ENCODE peak calls at places on chromosomes 4 and X, in four cellular contexts. One of them, this sample, is unnamed.
A peak's percentile ranks its signal among the peaks of the same experiment; 100 is the strongest.

GRCh38 chr4:139986621-139987510 is 167.1 kb downstream of the MAML3 start:
- DNase-seq in lung microvascular endothelial cell: no peak
- DNase-seq in GM13976: no peak
- DNase-seq in GM03348: no peak
- DNase-seq in this sample: peak; percentile 80

GRCh38 chr4:127642169-127642568 is 9.4 kb downstream of the INTU start:
- DNase-seq in GM03348: peak; percentile 24
- DNase-seq in lung microvascular endothelial cell: no peak
- DNase-seq in GM13976: no peak
- DNase-seq in this sample: no peak

GRCh38 chr4:102263024-102263787 is 82.1 kb downstream of the SLC39A8 start:
- DNase-seq in lung microvascular endothelial cell: peak; percentile 70
- DNase-seq in GM03348: peak; percentile 60
- DNase-seq in GM13976: peak; percentile 41
- DNase-seq in this sample: peak; percentile 71

GRCh38 chr4:111681751-111682150 is 463.5 kb upstream of the FAM241A start:
- DNase-seq in GM13976: no peak
- DNase-seq in lung microvascular endothelial cell: no peak
- DNase-seq in GM03348: no peak
- DNase-seq in this sample: no peak

GRCh38 chr4:123821861-123822260 is 425.3 kb downstream of the SPRY1 start:
- DNase-seq in lung microvascular endothelial cell: no peak
- DNase-seq in GM03348: no peak
- DNase-seq in GM13976: no peak
- DNase-seq in this sample: peak; percentile 42

GRCh38 chr4:62881901-62882300 is 1527.3 kb downstream of the TECRL start:
- DNase-seq in GM13976: no peak
- DNase-seq in GM03348: no peak
- DNase-seq in lung microvascular endothelial cell: no peak
- DNase-seq in this sample: no peak

GRCh38 chr4:185697488-185697887 is 114.5 kb downstream of the SORBS2 start:
- DNase-seq in lung microvascular endothelial cell: no peak
- DNase-seq in GM03348: no peak
- DNase-seq in GM13976: no peak
- DNase-seq in this sample: no peak

GRCh38 chr4:113810906-113811305 is 49.4 kb upstream of the CAMK2D start:
- DNase-seq in lung microvascular endothelial cell: no peak
- DNase-seq in GM03348: peak; percentile 56
- DNase-seq in GM13976: no peak
- DNase-seq in this sample: no peak

GRCh38 chr4:3865986-3866812 is 100.0 kb downstream of the ADRA2C start:
- DNase-seq in GM13976: no peak
- DNase-seq in lung microvascular endothelial cell: no peak
- DNase-seq in GM03348: no peak
- DNase-seq in this sample: no peak

GRCh38 chrX:20437678-20438077 is 171.0 kb upstream of the RPS6KA3 start:
- DNase-seq in lung microvascular endothelial cell: no peak
- DNase-seq in GM03348: no peak
- DNase-seq in GM13976: no peak
- DNase-seq in this sample: no peak

GRCh38 chrX:136115909-136116297 is 31.4 kb upstream of the FHL1 start:
- DNase-seq in GM13976: no peak
- DNase-seq in GM03348: no peak
- DNase-seq in lung microvascular endothelial cell: no peak
- DNase-seq in this sample: no peak

GRCh38 chr4:158446106-158446505 is 75.6 kb upstream of the RXFP1 start:
- DNase-seq in lung microvascular endothelial cell: no peak
- DNase-seq in GM13976: no peak
- DNase-seq in GM03348: peak; percentile 49
- DNase-seq in this sample: no peak

GRCh38 chr4:105598787-105599186 is 46.4 kb downstream of the ARHGEF38 start:
- DNase-seq in GM03348: no peak
- DNase-seq in lung microvascular endothelial cell: no peak
- DNase-seq in GM13976: no peak
- DNase-seq in this sample: no peak

GRCh38 chr4:121229993-121230392 is 65.9 kb upstream of the TNIP3 start:
- DNase-seq in lung microvascular endothelial cell: no peak
- DNase-seq in GM03348: no peak
- DNase-seq in GM13976: no peak
- DNase-seq in this sample: no peak

GRCh38 chrX:27863813-27864212 is 56.0 kb downstream of the MAGEB10 start:
- DNase-seq in GM03348: no peak
- DNase-seq in lung microvascular endothelial cell: no peak
- DNase-seq in GM13976: no peak
- DNase-seq in this sample: no peak

GRCh38 chrX:44675364-44676024 is 132.8 kb upstream of the FUNDC1 start:
- DNase-seq in GM13976: no peak
- DNase-seq in GM03348: peak; percentile 77
- DNase-seq in lung microvascular endothelial cell: peak; percentile 64
- DNase-seq in this sample: no peak

GRCh38 chrX:148380614-148381561 is 119.5 kb upstream of the AFF2 start:
- DNase-seq in GM13976: peak; percentile 26
- DNase-seq in lung microvascular endothelial cell: no peak
- DNase-seq in GM03348: no peak
- DNase-seq in this sample: no peak

GRCh38 chrX:15146515-15146914 is 123.4 kb downstream of the ASB9 start:
- DNase-seq in lung microvascular endothelial cell: peak; percentile 40
- DNase-seq in GM03348: peak; percentile 17
- DNase-seq in GM13976: no peak
- DNase-seq in this sample: no peak

GRCh38 chr4:8428288-8429097 is 12.0 kb downstream of the ACOX3 start:
- DNase-seq in GM13976: peak; percentile 96
- DNase-seq in lung microvascular endothelial cell: peak; percentile 93
- DNase-seq in GM03348: peak; percentile 98
- DNase-seq in this sample: peak; percentile 62

GRCh38 chr4:140092094-140092820 is 61.7 kb downstream of the MAML3 start:
- DNase-seq in GM13976: no peak
- DNase-seq in GM03348: peak; percentile 32
- DNase-seq in lung microvascular endothelial cell: peak; percentile 78
- DNase-seq in this sample: no peak

GRCh38 chr4:114277690-114278089 is 298.2 kb upstream of the ARSJ start:
- DNase-seq in GM03348: no peak
- DNase-seq in lung microvascular endothelial cell: no peak
- DNase-seq in GM13976: no peak
- DNase-seq in this sample: no peak

GRCh38 chr4:11503166-11503565 is 74.5 kb upstream of the HS3ST1 start:
- DNase-seq in GM13976: no peak
- DNase-seq in GM03348: no peak
- DNase-seq in lung microvascular endothelial cell: peak; percentile 72
- DNase-seq in this sample: no peak

GRCh38 chr4:2075171-2075986 is 16.3 kb downstream of the NAT8L start:
- DNase-seq in lung microvascular endothelial cell: no peak
- DNase-seq in GM03348: no peak
- DNase-seq in GM13976: no peak
- DNase-seq in this sample: no peak

GRCh38 chr4:149999485-150000074 is 78.7 kb upstream of the DCLK2 start:
- DNase-seq in lung microvascular endothelial cell: peak; percentile 86
- DNase-seq in GM13976: peak; percentile 12
- DNase-seq in GM03348: peak; percentile 69
- DNase-seq in this sample: peak; percentile 63

GRCh38 chr4:64095398-64095797 is 313.9 kb downstream of the TECRL start:
- DNase-seq in GM13976: no peak
- DNase-seq in lung microvascular endothelial cell: no peak
- DNase-seq in GM03348: no peak
- DNase-seq in this sample: no peak

GRCh38 chrX:96776966-96777365 is 92.3 kb downstream of the DIAPH2 start:
- DNase-seq in lung microvascular endothelial cell: no peak
- DNase-seq in GM03348: peak; percentile 27
- DNase-seq in GM13976: no peak
- DNase-seq in this sample: no peak

GRCh38 chrX:71160475-71160874 is 15.8 kb downstream of the NLGN3 start:
- DNase-seq in GM03348: no peak
- DNase-seq in lung microvascular endothelial cell: no peak
- DNase-seq in GM13976: no peak
- DNase-seq in this sample: no peak

GRCh38 chr4:41878991-41879491 is 56.2 kb upstream of the TMEM33 start:
- DNase-seq in GM13976: no peak
- DNase-seq in lung microvascular endothelial cell: no peak
- DNase-seq in GM03348: no peak
- DNase-seq in this sample: no peak

GRCh38 chr4:188289531-188289930 is 150.3 kb downstream of the TRIML1 start:
- DNase-seq in GM13976: no peak
- DNase-seq in lung microvascular endothelial cell: no peak
- DNase-seq in GM03348: no peak
- DNase-seq in this sample: no peak

GRCh38 chr4:105715692-105716278 is 7.2 kb downstream of the GSTCD start:
- DNase-seq in GM13976: no peak
- DNase-seq in GM03348: peak; percentile 56
- DNase-seq in lung microvascular endothelial cell: peak; percentile 66
- DNase-seq in this sample: no peak

GRCh38 chrX:123961268-123962005 is at the start of gene STAG2:
- DNase-seq in GM03348: peak; percentile 64
- DNase-seq in lung microvascular endothelial cell: peak; percentile 91
- DNase-seq in GM13976: peak; percentile 52
- DNase-seq in this sample: peak; percentile 55

GRCh38 chr4:3880595-3881120 is 114.5 kb downstream of the ADRA2C start:
- DNase-seq in GM13976: peak; percentile 84
- DNase-seq in GM03348: peak; percentile 78
- DNase-seq in lung microvascular endothelial cell: peak; percentile 81
- DNase-seq in this sample: peak; percentile 15

GRCh38 chr4:53908661-53909078 is 155.7 kb downstream of the CHIC2 start:
- DNase-seq in lung microvascular endothelial cell: peak; percentile 92
- DNase-seq in GM03348: peak; percentile 77
- DNase-seq in GM13976: peak; percentile 32
- DNase-seq in this sample: peak; percentile 64

GRCh38 chrX:46819136-46819535 is 17.7 kb upstream of the RP2 start:
- DNase-seq in GM03348: no peak
- DNase-seq in lung microvascular endothelial cell: no peak
- DNase-seq in GM13976: no peak
- DNase-seq in this sample: no peak

GRCh38 chrX:110004970-110005369 is 2.1 kb downstream of the TMEM164 start:
- DNase-seq in lung microvascular endothelial cell: no peak
- DNase-seq in GM03348: no peak
- DNase-seq in GM13976: no peak
- DNase-seq in this sample: peak; percentile 36